ENCODE peak calls at places on chromosomes 4 and X, in four cellular contexts. J, S, H and T are unnamed samples.

GRCh38 chrX:137748827-137749226 is 182.9 kb downstream of the ZIC3 start:
- DNase-seq in J (no peak), H (no peak), S (no peak), T (no peak)

GRCh38 chrX:150880808-150881165 is 17.7 kb downstream of the CD99L2 start:
- DNase-seq in S (no peak), H (no peak), J (no peak), T (no peak)

GRCh38 chrX:140766024-140766611 is 56.6 kb downstream of the LINC00632 start:
- DNase-seq in S (peak; percentile 28), J (no peak), H (peak; percentile 52), T (peak; percentile 7)

GRCh38 chr4:129080129-129080528 is 13.2 kb downstream of the SCLT1 start:
- DNase-seq in S (no peak), H (no peak), J (no peak), T (no peak)

GRCh38 chrX:37580080-37580479 is 8.6 kb downstream of the LANCL3 start:
- DNase-seq in S (no peak), J (no peak), H (no peak), T (no peak)

GRCh38 chrX:94361241-94361640 is 687.2 kb downstream of the FAM133A start:
- DNase-seq in H (no peak), S (no peak), J (no peak), T (no peak)

GRCh38 chr4:8911311-8912088 is 39.9 kb upstream of the HMX1 start:
- DNase-seq in S (no peak), J (no peak), H (peak; percentile 66), T (peak; percentile 67)

GRCh38 chr4:101345271-101345595 is 2.1 kb downstream of the PPP3CA start:
- DNase-seq in S (no peak), H (peak; percentile 69), J (peak; percentile 12), T (peak; percentile 26)

GRCh38 chrX:69024931-69025330 is 140.3 kb downstream of the PJA1 start:
- DNase-seq in J (peak; percentile 64), H (peak; percentile 58), S (no peak), T (peak; percentile 68)

GRCh38 chr4:53574528-53574927 is 16.8 kb downstream of the LNX1 start:
- DNase-seq in H (no peak), J (no peak), S (no peak), T (no peak)

GRCh38 chr4:38242110-38242509 is 281.9 kb downstream of the PTTG2 start:
- DNase-seq in H (no peak), S (no peak), J (no peak), T (no peak)

GRCh38 chr4:23877758-23878229 is 12.1 kb downstream of the PPARGC1A start:
- DNase-seq in H (no peak), S (no peak), J (peak; percentile 46), T (no peak)

GRCh38 chr4:173845580-173845979 is 315.6 kb upstream of the HAND2 start:
- DNase-seq in J (no peak), H (no peak), S (no peak), T (no peak)

GRCh38 chr4:165766976-165767375 is 106.1 kb upstream of the TLL1 start:
- DNase-seq in J (no peak), H (no peak), S (no peak), T (no peak)

GRCh38 chrX:17567173-17567572 is 170.1 kb upstream of the SCML1 start:
- DNase-seq in J (no peak), H (no peak), S (no peak), T (no peak)

GRCh38 chr4:121599049-121599448 is 97.7 kb downstream of the ANXA5 start:
- DNase-seq in J (no peak), S (no peak), H (no peak), T (no peak)

GRCh38 chrX:72100824-72101351 is 30.8 kb downstream of the RTL5 start:
- DNase-seq in H (peak; percentile 13), S (no peak), J (no peak), T (no peak)

GRCh38 chr4:3851211-3851610 is 85.0 kb downstream of the ADRA2C start:
- DNase-seq in S (no peak), J (no peak), H (peak; percentile 56), T (peak; percentile 54)

GRCh38 chr4:108193891-108194672 is 25.4 kb upstream of the LEF1 start:
- DNase-seq in H (no peak), J (no peak), S (no peak), T (no peak)

GRCh38 chr4:156378053-156378665 is 424.5 kb upstream of the CTSO start:
- DNase-seq in J (no peak), H (no peak), S (no peak), T (no peak)

GRCh38 chr4:79087091-79087490 is 147.9 kb upstream of the PAQR3 start:
- DNase-seq in J (no peak), S (no peak), H (no peak), T (no peak)

GRCh38 chr4:25174674-25175073 is 14.4 kb upstream of the SEPSECS start:
- DNase-seq in H (peak; percentile 16), S (no peak), J (no peak), T (no peak)

GRCh38 chr4:26826721-26827120 is 33.9 kb upstream of the STIM2 start:
- DNase-seq in H (no peak), S (no peak), J (no peak), T (no peak)

GRCh38 chr4:73631565-73632226 is 11.5 kb upstream of the RASSF6 start:
- DNase-seq in S (no peak), H (no peak), J (peak; percentile 39), T (no peak)

GRCh38 chr4:185145572-185145971 is 2.5 kb downstream of the SLC25A4 start:
- DNase-seq in S (no peak), H (no peak), J (no peak), T (no peak)

GRCh38 chr4:24771241-24771640 is 24.1 kb upstream of the SOD3 start:
- DNase-seq in S (no peak), H (peak; percentile 76), J (no peak), T (no peak)

GRCh38 chr4:84497220-84497834 is 1.8 kb downstream of the NKX6-1 start:
- DNase-seq in J (no peak), H (peak; percentile 8), S (no peak), T (no peak)

GRCh38 chr4:153089781-153090180 is 114.5 kb upstream of the TRIM2 start:
- DNase-seq in H (no peak), S (no peak), J (no peak), T (no peak)

GRCh38 chr4:109232666-109233065 is 69.8 kb downstream of the COL25A1 start:
- DNase-seq in H (no peak), J (no peak), S (no peak), T (no peak)